ENCODE peak calls at places on chromosomes 2 and 18, in four cellular contexts. J, G, N and A are unnamed samples.

GRCh38 chr2:73081181-73081671 is 9.7 kb upstream of the SFXN5 start:
- DNase-seq in G (no peak), J (no peak), N (no peak), A (no peak)

GRCh38 chr2:160429248-160430000 is 64.2 kb downstream of the RBMS1 start:
- DNase-seq in G (peak), J (no peak), N (peak), A (no peak)

GRCh38 chr2:6879011-6879410 is 1.4 kb downstream of the RSAD2 start:
- DNase-seq in N (no peak), G (peak), J (no peak), A (no peak)

GRCh38 chr2:15939556-15939853 is 845 bp upstream of the MYCN start:
- DNase-seq in J (no peak), N (no peak), G (no peak), A (no peak)

GRCh38 chr18:61690418-61691138 is 202.2 kb downstream of the RNF152 start:
- DNase-seq in G (no peak), J (no peak), N (no peak), A (no peak)

GRCh38 chr2:123953848-123954247 is 71.2 kb upstream of the CNTNAP5 start:
- DNase-seq in G (peak), J (no peak), N (peak), A (peak)

GRCh38 chr2:124027182-124027581 is 2.1 kb downstream of the CNTNAP5 start:
- DNase-seq in N (peak), J (peak), G (peak), A (peak)

GRCh38 chr2:68432696-68433658 is 34.1 kb downstream of the FBXO48 start:
- DNase-seq in G (no peak), J (no peak), N (no peak), A (no peak)

GRCh38 chr2:61465045-61465444 is 5.8 kb downstream of the USP34 start:
- DNase-seq in J (no peak), G (no peak), N (no peak), A (no peak)

GRCh38 chr2:233553366-233553765 is 13.2 kb downstream of the USP40 start:
- DNase-seq in J (no peak), N (peak), G (peak), A (peak)

GRCh38 chr2:20509766-20510490 is 63.1 kb downstream of the RHOB start:
- DNase-seq in N (peak), J (peak), G (peak), A (no peak)